ENCODE peak calls at places on chromosomes 4 and X, in nine cellular contexts. S is HT1080, O is Calu3, U is AG08396, W is H7, B is substantia nigra, Z is cardiac muscle cell, G is GM03348, N is GF-D8. H is an unnamed sample.

GRCh38 chr4:105058177-105058812 is 88.4 kb upstream of the TET2 start:
- DNase-seq in B (no peak), S (peak), W (no peak), O (no peak), U (no peak), N (no peak), Z (no peak), G (no peak), H (no peak)

GRCh38 chr4:66489783-66490452 is 819.6 kb upstream of the EPHA5 start:
- DNase-seq in S (peak), U (peak), B (no peak), Z (no peak), W (no peak), N (no peak), G (peak), O (no peak), H (peak)

GRCh38 chr4:105620640-105621323 is 68.4 kb downstream of the ARHGEF38 start:
- DNase-seq in W (no peak), N (no peak), U (peak), G (peak), S (peak), O (peak), Z (no peak), B (no peak), H (no peak)

GRCh38 chr4:38034986-38035882 is 75.0 kb downstream of the PTTG2 start:
- DNase-seq in U (peak), N (peak), O (peak), B (peak), Z (peak), W (peak), S (peak), G (peak), H (peak)

GRCh38 chrX:134431894-134432293 is 28.1 kb upstream of the HPRT1 start:
- DNase-seq in Z (no peak), S (peak), U (no peak), N (no peak), G (peak), O (no peak), W (no peak), B (no peak), H (peak)

GRCh38 chr4:68152411-68152810 is 22.7 kb upstream of the TMPRSS11F start:
- DNase-seq in G (no peak), O (no peak), N (no peak), W (no peak), Z (no peak), S (peak), U (no peak), B (no peak), H (no peak)

GRCh38 chrX:39755152-39756032 is 342.4 kb downstream of the BCOR start:
- DNase-seq in N (no peak), Z (no peak), U (peak), O (peak), W (no peak), G (peak), S (peak), B (peak), H (peak)

GRCh38 chr4:167111622-167112021 is 122.7 kb downstream of the SPOCK3 start:
- DNase-seq in W (no peak), O (peak), N (no peak), U (no peak), S (peak), Z (no peak), B (no peak), G (no peak), H (no peak)

GRCh38 chrX:108439961-108440696 is 491 bp downstream of the COL4A5 start:
- DNase-seq in B (no peak), S (no peak), W (peak), U (peak), Z (peak), G (peak), O (peak), N (no peak), H (peak)

GRCh38 chr4:27149541-27150212 is 289.0 kb downstream of the STIM2 start:
- DNase-seq in W (no peak), O (no peak), B (no peak), S (peak), U (no peak), G (no peak), Z (no peak), N (no peak), H (no peak)

GRCh38 chr4:69025191-69025998 is 70.9 kb upstream of the UGT2B7 start:
- DNase-seq in Z (peak), U (no peak), S (peak), B (no peak), O (peak), W (peak), N (no peak), G (no peak), H (no peak)

GRCh38 chr4:168848112-168848511 is 161.9 kb downstream of the CBR4 start:
- DNase-seq in W (no peak), O (no peak), B (no peak), G (peak), S (peak), Z (no peak), U (no peak), N (no peak), H (no peak)

GRCh38 chrX:73930300-73930699 is 367.3 kb downstream of the CHIC1 start:
- DNase-seq in U (no peak), S (peak), N (no peak), B (no peak), O (no peak), G (no peak), W (no peak), Z (no peak), H (peak)

GRCh38 chrX:136759968-136760367 is 20.8 kb downstream of the ARHGEF6 start:
- DNase-seq in U (no peak), B (no peak), Z (no peak), W (peak), G (no peak), O (no peak), S (no peak), N (peak), H (no peak)

GRCh38 chr4:38547052-38547451 is 116.9 kb upstream of the KLF3 start:
- DNase-seq in Z (no peak), O (no peak), U (no peak), G (no peak), N (no peak), W (peak), B (no peak), S (no peak), H (no peak)

GRCh38 chr4:172708184-172708583 is 460.4 kb upstream of the GALNT7 start:
- DNase-seq in B (no peak), W (no peak), N (no peak), G (no peak), U (no peak), S (peak), Z (no peak), O (no peak), H (no peak)

GRCh38 chrX:24839331-24839730 is 145.6 kb downstream of the POLA1 start:
- DNase-seq in B (no peak), W (no peak), U (no peak), N (no peak), S (no peak), Z (no peak), O (no peak), G (no peak), H (no peak)

GRCh38 chr4:2944091-2944482 is 19.1 kb downstream of the NOP14 start:
- DNase-seq in O (no peak), S (no peak), G (no peak), W (peak), B (no peak), N (no peak), Z (no peak), U (no peak), H (no peak)

GRCh38 chr4:8710416-8710815 is 117.9 kb downstream of the CPZ start:
- DNase-seq in W (peak), G (no peak), B (no peak), Z (no peak), S (no peak), U (no peak), N (no peak), O (no peak), H (no peak)

GRCh38 chrX:72274526-72274925 is 2.5 kb downstream of the RPS4X start:
- DNase-seq in N (no peak), S (no peak), B (no peak), W (no peak), G (no peak), O (no peak), U (no peak), Z (no peak), H (no peak)

GRCh38 chr4:6208416-6208815 is 8.1 kb upstream of the JAKMIP1 start:
- DNase-seq in U (no peak), G (no peak), B (no peak), O (no peak), Z (no peak), N (no peak), S (no peak), W (no peak), H (no peak)

GRCh38 chrX:116285506-116285905 is 115.0 kb downstream of the AGTR2 start:
- DNase-seq in B (no peak), O (no peak), W (no peak), U (no peak), N (no peak), S (no peak), Z (no peak), G (no peak), H (no peak)

GRCh38 chrX:65601126-65601525 is 66.3 kb upstream of the MSN start:
- DNase-seq in O (no peak), B (no peak), Z (no peak), U (no peak), S (no peak), G (no peak), W (no peak), N (no peak), H (no peak)

H was measured in dermis microvascular lymphatic vessel endothelial cell.